ENCODE peak calls at places on chromosomes 12 and 14, in ten cellular contexts. H, K, I, N, V, T, G, C, Z and E are unnamed samples. For H3K27me3, the result is how much of the 10 kb centered on the place peaks cover.

GRCh38 chr12:50842637-50843493 is at the start of gene TMPRSS12:
- DNase-seq in H (no peak), K (peak), I (no peak), N (no peak), V (no peak), T (peak), G (peak), C (peak), Z (no peak), E (peak)

GRCh38 chr12:52865090-52865944 is 16.5 kb upstream of the KRT78 start:
- DNase-seq in H (peak), K (peak), I (peak), N (peak), V (no peak), T (peak), G (peak), C (peak), Z (peak), E (peak)

GRCh38 chr14:65555358-65555757 is 142.8 kb downstream of the FUT8 start:
- DNase-seq in H (no peak), K (no peak), I (no peak), N (no peak), V (no peak), T (no peak), G (no peak), C (no peak), Z (no peak), E (no peak)

GRCh38 chr14:44446965-44447364 is 60.1 kb downstream of the FSCB start:
- DNase-seq in H (no peak), K (no peak), I (no peak), N (no peak), V (no peak), T (no peak), G (no peak), C (no peak), Z (no peak), E (no peak)

GRCh38 chr12:121773011-121773777 is 20.3 kb downstream of the RHOF start:
- DNase-seq in H (peak), K (peak), I (peak), N (no peak), V (no peak), T (peak), G (peak), C (peak), Z (peak), E (peak)

GRCh38 chr14:70047598-70048312 is 141.0 kb downstream of the SLC8A3 start:
- DNase-seq in H (no peak), K (no peak), I (no peak), N (no peak), V (no peak), T (no peak), G (no peak), C (no peak), Z (no peak), E (no peak)

GRCh38 chr12:48954061-48954460 is 3.2 kb downstream of the ARF3 start:
- DNase-seq in H (no peak), K (no peak), I (no peak), N (no peak), V (no peak), T (no peak), G (no peak), C (no peak), Z (no peak), E (no peak)

GRCh38 chr14:50864911-50865310 is 6.9 kb upstream of the ABHD12B start:
- DNase-seq in H (no peak), K (no peak), I (no peak), N (no peak), V (no peak), T (no peak), G (no peak), C (no peak), Z (no peak), E (no peak)

GRCh38 chr14:100862277-100862676 is 36.4 kb downstream of the MEG3 start:
- DNase-seq in H (peak), K (peak), I (no peak), N (no peak), V (peak), T (no peak), G (no peak), C (peak), Z (no peak), E (no peak)

GRCh38 chr14:70013269-70013873 is 134.2 kb downstream of the SMOC1 start:
- DNase-seq in H (peak), K (peak), I (peak), N (peak), V (no peak), T (no peak), G (peak), C (no peak), Z (no peak), E (no peak)

GRCh38 chr12:117875652-117876491 is 92.9 kb downstream of the KSR2 start:
- DNase-seq in H (peak), K (peak), I (no peak), N (peak), V (no peak), T (no peak), G (peak), C (no peak), Z (no peak), E (peak)
- H3K4me3 ChIP-seq in H (no peak), K (no peak), I (no peak), N (no peak), V (no peak), T (no peak), G (no peak), C (no peak), Z (no peak), E (no peak)

GRCh38 chr12:26853303-26854027 is 20.5 kb upstream of the ITPR2 start:
- DNase-seq in H (peak), K (peak), I (peak), N (peak), V (no peak), T (peak), G (peak), C (peak), Z (peak), E (peak)
- H3K27me3 ChIP-seq in H (under half), K (under half), I (under half), N (under half), V (under half), T (under half), G (under half), C (under half), Z (under half), E (under half)

GRCh38 chr12:132593521-132593920 is 16.9 kb downstream of the LRCOL1 start:
- DNase-seq in H (no peak), K (no peak), I (no peak), N (no peak), V (no peak), T (no peak), G (no peak), C (no peak), Z (no peak), E (peak)
- H3K27ac ChIP-seq in H (no peak), K (no peak), I (no peak), N (no peak), V (no peak), T (no peak), G (no peak), C (no peak), Z (no peak), E (no peak)

GRCh38 chr12:131229426-131230339 is 276.0 kb downstream of the ADGRD1 start:
- DNase-seq in H (no peak), K (peak), I (no peak), N (no peak), V (no peak), T (no peak), G (peak), C (peak), Z (peak), E (no peak)
- H3K4me3 ChIP-seq in H (no peak), K (no peak), I (no peak), N (no peak), V (no peak), T (no peak), G (peak), C (no peak), Z (no peak), E (no peak)